ENCODE peak calls at places on chromosomes 12 and 14, in nine cellular contexts. Q, D, U, T, S, C, Y, W and J are unnamed samples.

GRCh38 chr12:115871714-115872113 is 405.8 kb downstream of the MED13L start:
- DNase-seq in Q (no peak), D (no peak), U (no peak), T (no peak), S (no peak), C (peak; percentile 69), Y (no peak), W (no peak), J (peak; percentile 74)

GRCh38 chr12:110906516-110906915 is 13.9 kb downstream of the MYL2 start:
- DNase-seq in Q (no peak), D (no peak), U (no peak), T (no peak), S (no peak), C (no peak), Y (no peak), W (no peak), J (no peak)

GRCh38 chr12:124568431-124569374 is 1.3 kb upstream of the NCOR2 start:
- DNase-seq in Q (no peak), D (no peak), U (peak; percentile 71), T (peak; percentile 63), S (no peak), C (peak; percentile 96), Y (peak; percentile 83), W (peak; percentile 80), J (peak; percentile 71)

GRCh38 chr12:62332598-62332997 is 72.4 kb downstream of the USP15 start:
- DNase-seq in Q (no peak), D (no peak), U (no peak), T (no peak), S (no peak), C (no peak), Y (no peak), W (no peak), J (no peak)

GRCh38 chr14:72443991-72444431 is 449.9 kb downstream of the DPF3 start:
- DNase-seq in Q (no peak), D (no peak), U (no peak), T (no peak), S (no peak), C (peak; percentile 82), Y (no peak), W (no peak), J (no peak)

GRCh38 chr12:76820888-76821482 is 57.1 kb downstream of the ZDHHC17 start:
- DNase-seq in Q (no peak), D (peak; percentile 11), U (no peak), T (peak; percentile 5), S (no peak), C (peak; percentile 44), Y (no peak), W (no peak), J (peak; percentile 59)

GRCh38 chr12:119258149-119258548 is 76.4 kb upstream of the CCDC60 start:
- DNase-seq in Q (no peak), D (no peak), U (no peak), T (no peak), S (no peak), C (no peak), Y (no peak), W (no peak), J (no peak)

GRCh38 chr14:89544636-89545301 is 127.7 kb upstream of the FOXN3 start:
- DNase-seq in Q (no peak), D (no peak), U (no peak), T (no peak), S (no peak), C (no peak), Y (no peak), W (no peak), J (no peak)

GRCh38 chr14:100321473-100322137 is 1.5 kb upstream of the SLC25A47 start:
- DNase-seq in Q (no peak), D (no peak), U (no peak), T (no peak), S (no peak), C (no peak), Y (no peak), W (no peak), J (no peak)

GRCh38 chr14:100314724-100315123 is 8.4 kb upstream of the SLC25A47 start:
- DNase-seq in Q (no peak), D (no peak), U (no peak), T (no peak), S (no peak), C (no peak), Y (no peak), W (no peak), J (no peak)

GRCh38 chr14:100320157-100320856 is 2.8 kb upstream of the SLC25A47 start:
- DNase-seq in Q (no peak), D (no peak), U (no peak), T (no peak), S (no peak), C (no peak), Y (no peak), W (no peak), J (no peak)

GRCh38 chr14:100317389-100317788 is 5.8 kb upstream of the SLC25A47 start:
- DNase-seq in Q (no peak), D (no peak), U (no peak), T (no peak), S (no peak), C (no peak), Y (no peak), W (no peak), J (no peak)

DNA sequence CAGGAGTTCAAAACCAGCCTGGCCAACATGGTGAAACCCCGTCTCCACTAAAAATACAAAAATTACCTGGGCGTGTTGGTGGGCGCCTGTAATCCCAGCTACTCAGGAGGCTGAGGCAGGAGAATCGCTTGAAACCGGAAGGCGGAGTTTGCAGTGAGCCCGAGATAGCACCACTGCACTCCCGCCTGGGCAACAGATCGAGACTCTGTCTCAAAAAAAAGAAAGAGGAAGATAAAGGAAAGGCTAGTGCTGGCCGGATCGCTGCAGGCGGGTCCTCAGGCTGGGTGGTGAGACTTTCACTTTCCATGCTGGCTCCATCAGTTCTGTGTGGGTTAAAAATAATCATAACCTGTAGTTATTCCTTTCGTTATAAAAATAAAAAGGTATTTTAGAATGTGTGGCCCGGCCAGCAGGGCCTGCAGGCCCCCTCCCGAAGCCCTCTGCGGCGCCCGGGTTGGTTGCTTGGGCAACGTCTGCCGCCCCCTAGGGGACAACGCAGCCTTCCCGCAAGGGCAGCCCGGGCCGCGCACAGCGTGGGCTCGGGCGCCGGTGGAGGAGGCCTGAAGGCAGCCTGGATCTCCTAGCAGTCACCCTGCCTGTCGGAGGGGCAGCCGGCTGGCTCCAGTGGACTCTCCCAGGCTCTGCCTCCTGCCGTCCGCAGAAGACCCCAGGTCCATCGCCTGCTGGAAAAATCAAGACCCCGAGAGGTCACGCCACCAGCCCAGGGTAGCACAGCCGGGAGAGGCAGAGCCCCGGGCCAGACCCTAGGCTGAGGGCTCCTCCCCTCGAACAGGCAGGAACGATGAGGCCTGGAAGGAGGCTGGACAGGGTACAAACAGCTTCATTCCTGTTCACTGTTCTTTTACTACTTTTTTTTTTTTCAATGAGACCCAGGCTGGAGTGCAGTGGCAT is 5.0 kb upstream of the SLC25A47 start:
- DNase-seq in Q (peak; percentile 41), D (no peak), U (peak; percentile 68), T (peak; percentile 44), S (peak; percentile 61), C (peak; percentile 91), Y (no peak), W (peak; percentile 84), J (peak; percentile 81)
- H3K27ac ChIP-seq in Q (no peak overlapping the region), D (no peak overlapping the region), U (no peak overlapping the region), T (no peak overlapping the region), S (no peak overlapping the region), C (no peak overlapping the region), Y (no peak overlapping the region), W (peak overlapping the region; percentile 61), J (no peak overlapping the region)

DNA sequence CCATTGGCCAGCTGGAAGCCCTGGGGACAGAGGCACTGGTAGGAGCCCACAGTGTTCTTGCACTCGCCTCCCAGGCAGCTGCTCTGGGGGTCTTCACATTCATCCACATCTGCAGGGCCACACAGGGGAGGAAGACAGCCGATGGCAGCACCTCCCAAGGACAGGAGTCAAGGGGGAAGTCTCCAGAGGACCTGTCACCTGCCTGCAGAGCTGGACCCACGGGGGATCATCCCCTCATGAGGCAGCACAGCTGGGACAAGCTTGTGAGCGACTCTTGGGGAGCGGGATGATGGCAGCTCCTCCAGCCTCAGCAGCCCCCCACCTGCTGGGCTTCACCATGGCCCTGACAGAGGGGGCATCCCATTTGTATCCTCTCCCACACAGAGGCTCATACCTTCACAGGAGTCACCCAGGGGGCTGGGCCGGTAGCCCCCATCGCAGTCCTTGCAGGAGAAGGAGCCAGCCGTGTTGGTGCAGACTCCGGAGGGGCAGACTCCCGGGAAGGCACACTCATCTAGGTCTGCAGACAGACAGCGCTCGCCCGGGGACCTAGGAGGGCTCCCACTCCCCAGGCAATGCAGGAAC is 15.4 kb downstream of the ISCA2 start:
- DNase-seq in Q (no peak), D (no peak), U (no peak), T (no peak), S (no peak), C (no peak), Y (no peak), W (peak; percentile 35), J (no peak)
- H3K27ac ChIP-seq in Q (no peak overlapping the region), D (no peak overlapping the region), U (no peak overlapping the region), T (no peak overlapping the region), S (no peak overlapping the region), C (no peak overlapping the region), Y (no peak overlapping the region), W (no peak overlapping the region), J (no peak overlapping the region)

DNA sequence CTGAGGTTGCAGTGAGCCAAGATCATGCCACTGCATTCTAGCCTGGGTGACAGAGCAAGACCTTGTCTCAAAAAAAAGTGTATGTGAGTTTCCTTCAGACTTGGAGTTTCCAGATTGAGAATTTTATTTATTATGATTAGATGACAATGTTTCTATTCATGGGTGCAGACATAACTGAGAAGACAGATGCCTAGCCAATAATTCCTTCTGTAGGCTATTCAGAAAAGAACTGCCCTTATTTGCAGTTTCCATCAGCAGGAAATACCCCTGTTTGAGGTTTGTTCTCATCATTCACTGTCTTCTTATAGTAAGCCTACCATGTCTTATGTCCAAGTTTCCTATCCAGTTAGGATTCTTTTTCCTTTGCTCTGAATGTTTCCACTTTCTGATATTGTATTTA is 269.0 kb downstream of the KTN1 start:
- DNase-seq in Q (no peak), D (no peak), U (no peak), T (no peak), S (no peak), C (no peak), Y (no peak), W (no peak), J (no peak)
- H3K27ac ChIP-seq in Q (no peak overlapping the region), D (no peak overlapping the region), U (no peak overlapping the region), T (no peak overlapping the region), S (no peak overlapping the region), C (no peak overlapping the region), Y (no peak overlapping the region), W (no peak overlapping the region), J (no peak overlapping the region)

GRCh38 chr14:102591372-102591943 is 991 bp upstream of the RCOR1 start:
- DNase-seq in Q (peak; percentile 30), D (no peak), U (no peak), T (no peak), S (peak; percentile 23), C (peak; percentile 81), Y (peak; percentile 81), W (peak; percentile 58), J (no peak)

GRCh38 chr14:102588821-102589220 is 3.6 kb upstream of the RCOR1 start:
- DNase-seq in Q (no peak), D (no peak), U (no peak), T (no peak), S (no peak), C (no peak), Y (no peak), W (no peak), J (no peak)

GRCh38 chr14:102591944-102592772 is at the start of gene RCOR1:
- DNase-seq in Q (peak; percentile 96), D (peak; percentile 85), U (peak; percentile 98), T (peak; percentile 84), S (peak; percentile 99), C (peak; percentile 100), Y (peak; percentile 98), W (peak; percentile 99), J (peak; percentile 98)

GRCh38 chr14:102590667-102591099 is 1.8 kb upstream of the RCOR1 start:
- DNase-seq in Q (no peak), D (no peak), U (peak; percentile 43), T (no peak), S (no peak), C (peak; percentile 84), Y (no peak), W (peak; percentile 55), J (peak; percentile 83)

DNA sequence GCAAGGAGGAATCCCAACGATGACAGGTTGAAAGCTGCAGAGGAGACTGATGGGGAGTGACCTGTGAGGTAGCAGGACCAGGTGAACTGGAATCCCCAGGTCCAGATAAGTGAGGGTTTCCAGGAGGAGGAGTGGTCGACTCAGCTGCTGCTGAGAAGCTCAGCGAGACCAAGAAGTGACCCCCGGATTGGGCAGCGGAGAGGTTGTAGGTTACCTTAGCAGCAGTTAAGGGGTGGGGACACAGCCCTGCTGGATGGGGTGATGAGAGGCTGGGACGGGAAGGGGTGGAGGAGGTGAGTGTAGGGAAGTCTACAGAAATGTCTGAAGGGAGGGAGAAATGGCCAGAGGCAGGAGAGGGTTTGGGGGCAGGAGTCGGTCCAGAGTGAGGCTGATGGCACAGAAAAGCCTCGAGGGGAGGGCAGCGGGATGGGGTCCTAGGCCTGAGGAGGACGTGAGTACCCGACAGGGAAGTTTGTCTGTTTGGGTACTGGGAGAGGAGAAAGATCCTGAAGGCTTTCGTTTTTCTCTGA is 2.6 kb upstream of the RCOR1 start:
- DNase-seq in Q (no peak), D (no peak), U (no peak), T (no peak), S (no peak), C (no peak), Y (no peak), W (no peak), J (no peak)
- H3K27ac ChIP-seq in Q (no peak overlapping the region), D (no peak overlapping the region), U (no peak overlapping the region), T (no peak overlapping the region), S (no peak overlapping the region), C (no peak overlapping the region), Y (no peak overlapping the region), W (no peak overlapping the region), J (no peak overlapping the region)